ENCODE peak calls at places on chromosomes 16 and 17, in four cellular contexts. C, U, T and X are unnamed samples.

GRCh38 chr16:86868070-86868469 is 289.7 kb downstream of the FOXL1 start:
- DNase-seq in C (no peak), U (no peak), T (no peak), X (peak; percentile 17)

GRCh38 chr17:35743911-35744328 is 9.1 kb downstream of the GAS2L2 start:
- DNase-seq in C (no peak), U (no peak), T (no peak), X (peak; percentile 48)

GRCh38 chr17:15414502-15415348 is 52.7 kb downstream of the CDRT4 start:
- DNase-seq in C (no peak), U (no peak), T (no peak), X (no peak)

GRCh38 chr17:7897773-7898172 is 9.2 kb downstream of the CHD3 start:
- DNase-seq in C (peak; percentile 62), U (no peak), T (no peak), X (no peak)

GRCh38 chr16:24539850-24540484 is 601 bp downstream of the RBBP6 start:
- DNase-seq in C (no peak), U (no peak), T (no peak), X (no peak)

GRCh38 chr16:1749152-1750117 is 21.9 kb downstream of the NME3 start:
- DNase-seq in C (no peak), U (no peak), T (no peak), X (no peak)

GRCh38 chr16:67943256-67943618 is 683 bp downstream of the LCAT start:
- DNase-seq in C (peak; percentile 88), U (no peak), T (no peak), X (no peak)

GRCh38 chr17:51611585-51611984 is 351.2 kb downstream of the UTP18 start:
- DNase-seq in C (no peak), U (no peak), T (no peak), X (no peak)

GRCh38 chr17:53227101-53227500 is 595.6 kb upstream of the KIF2B start:
- DNase-seq in C (no peak), U (no peak), T (no peak), X (no peak)

GRCh38 chr16:11583889-11584565 is 2.7 kb downstream of the LITAF start:
- DNase-seq in C (peak; percentile 52), U (no peak), T (no peak), X (no peak)

GRCh38 chr16:75462804-75463203 is 1.7 kb downstream of the TMEM170A start:
- DNase-seq in C (no peak), U (no peak), T (no peak), X (no peak)

GRCh38 chr16:10992797-10993196 is 48.4 kb downstream of the CLEC16A start:
- DNase-seq in C (no peak), U (no peak), T (no peak), X (peak; percentile 84)

GRCh38 chr17:4066210-4066609 is 76.6 kb downstream of the ZZEF1 start:
- DNase-seq in C (no peak), U (no peak), T (no peak), X (no peak)

GRCh38 chr17:55037828-55038227 is 69.3 kb downstream of the STXBP4 start:
- DNase-seq in C (no peak), U (no peak), T (peak; percentile 32), X (no peak)

GRCh38 chr17:47615766-47616424 is 33.8 kb upstream of the KPNB1 start:
- DNase-seq in C (peak; percentile 52), U (no peak), T (peak; percentile 16), X (peak; percentile 30)

GRCh38 chr17:7440823-7441174 is 1.5 kb downstream of the FGF11 start:
- DNase-seq in C (no peak), U (no peak), T (no peak), X (peak; percentile 52)

GRCh38 chr16:71722801-71723536 is 1.5 kb downstream of the PHLPP2 start:
- DNase-seq in C (peak; percentile 68), U (peak; percentile 50), T (no peak), X (peak; percentile 70)

GRCh38 chr17:74855323-74855722 is 4.4 kb downstream of the GRIN2C start:
- DNase-seq in C (no peak), U (no peak), T (no peak), X (no peak)

GRCh38 chr16:58201163-58201562 is 3.3 kb upstream of the CSNK2A2 start:
- DNase-seq in C (no peak), U (no peak), T (no peak), X (no peak)

GRCh38 chr16:31427441-31428276 is 501 bp downstream of the COX6A2 start:
- DNase-seq in C (no peak), U (no peak), T (no peak), X (peak; percentile 89)

GRCh38 chr17:37494971-37495370 is 5.3 kb downstream of the DUSP14 start:
- DNase-seq in C (peak; percentile 10), U (no peak), T (no peak), X (no peak)

GRCh38 chr17:64778102-64778366 is 115.9 kb upstream of the SMURF2 start:
- DNase-seq in C (no peak), U (no peak), T (no peak), X (no peak)

GRCh38 chr17:71987634-71988033 is 133.2 kb upstream of the SOX9 start:
- DNase-seq in C (no peak), U (no peak), T (no peak), X (no peak)

GRCh38 chr16:1575578-1575977 is 36.3 kb downstream of the IFT140 start:
- DNase-seq in C (peak; percentile 9), U (no peak), T (no peak), X (no peak)

GRCh38 chr16:69566437-69567030 is 768 bp downstream of the NFAT5 start:
- DNase-seq in C (peak; percentile 40), U (no peak), T (no peak), X (peak; percentile 69)

GRCh38 chr17:64148017-64148631 is 18.2 kb upstream of the ERN1 start:
- DNase-seq in C (peak; percentile 36), U (no peak), T (no peak), X (no peak)

GRCh38 chr17:48592592-48592991 is 987 bp downstream of the HOXB5 start:
- DNase-seq in C (no peak), U (no peak), T (no peak), X (no peak)

GRCh38 chr16:56787185-56787584 is 57.3 kb downstream of the NUP93 start:
- DNase-seq in C (no peak), U (no peak), T (no peak), X (no peak)

GRCh38 chr17:42266918-42267766 is 9.0 kb downstream of the STAT5B start:
- DNase-seq in C (no peak), U (no peak), T (no peak), X (peak; percentile 41)

GRCh38 chr17:6914711-6915110 is 81.1 kb upstream of the ALOX12 start:
- DNase-seq in C (no peak), U (no peak), T (no peak), X (peak; percentile 44)

GRCh38 chr17:6823011-6823442 is 8.5 kb downstream of the TEKT1 start:
- DNase-seq in C (no peak), U (no peak), T (no peak), X (no peak)

GRCh38 chr16:74574146-74574545 is 32.8 kb downstream of the GLG1 start:
- DNase-seq in C (no peak), U (no peak), T (no peak), X (no peak)

GRCh38 chr16:81513204-81514040 is 68.8 kb downstream of the CMIP start:
- DNase-seq in C (peak; percentile 90), U (no peak), T (no peak), X (no peak)

GRCh38 chr17:77462101-77462500 is 321.3 kb downstream of the SEC14L1 start:
- DNase-seq in C (no peak), U (no peak), T (peak; percentile 84), X (no peak)
- TF ChIP-seq GABPA in C (no peak), U (no peak), T (no peak), X (no peak)

DNA sequence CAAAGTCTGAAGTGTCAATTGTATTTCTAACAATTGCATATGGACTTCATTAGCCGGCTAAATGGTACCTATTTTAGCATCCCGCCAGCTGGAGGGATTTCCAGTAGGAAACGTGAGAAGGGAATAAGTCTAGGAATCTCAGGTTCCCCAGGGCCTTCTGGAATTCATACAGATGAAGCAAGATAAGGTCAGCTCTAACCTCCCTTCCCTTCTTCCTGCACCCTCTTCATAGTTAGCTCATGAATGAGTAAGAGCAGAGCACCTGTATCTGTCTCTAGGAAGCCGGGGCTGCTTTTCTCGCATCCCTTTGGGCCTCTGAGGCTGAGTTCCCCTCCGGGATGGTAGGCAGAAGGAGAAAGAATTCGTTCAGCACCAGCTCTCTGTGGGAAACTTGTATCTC is 213.1 kb upstream of the ELAC2 start:
- DNase-seq in C (no peak), U (no peak), T (no peak), X (no peak)
- TF ChIP-seq SP1 in C (no peak), U (no peak), T (no peak), X (no peak)

DNA sequence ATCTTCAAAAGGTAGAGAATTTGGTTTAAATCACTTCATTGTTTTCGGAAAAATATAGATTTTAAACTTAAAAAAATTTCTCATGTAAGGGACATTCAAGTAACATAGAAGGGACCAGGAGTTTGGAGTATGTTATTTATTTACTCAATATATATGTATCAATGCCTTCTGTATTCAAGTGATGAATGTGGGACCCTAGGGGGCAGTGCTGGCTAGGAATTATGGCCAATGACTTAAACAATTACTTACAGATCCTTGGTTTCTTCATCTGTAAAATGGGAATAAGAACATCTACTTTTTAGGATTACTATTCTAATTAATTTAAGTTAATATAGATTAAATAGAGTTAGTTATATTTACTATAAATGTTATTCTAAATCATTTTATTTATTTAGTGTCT is 886.3 kb upstream of the RBFOX1 start:
- DNase-seq in C (no peak), U (peak; percentile 7), T (no peak), X (no peak)
- TF ChIP-seq GABPA in C (no peak), U (no peak), T (no peak), X (no peak)

DNA sequence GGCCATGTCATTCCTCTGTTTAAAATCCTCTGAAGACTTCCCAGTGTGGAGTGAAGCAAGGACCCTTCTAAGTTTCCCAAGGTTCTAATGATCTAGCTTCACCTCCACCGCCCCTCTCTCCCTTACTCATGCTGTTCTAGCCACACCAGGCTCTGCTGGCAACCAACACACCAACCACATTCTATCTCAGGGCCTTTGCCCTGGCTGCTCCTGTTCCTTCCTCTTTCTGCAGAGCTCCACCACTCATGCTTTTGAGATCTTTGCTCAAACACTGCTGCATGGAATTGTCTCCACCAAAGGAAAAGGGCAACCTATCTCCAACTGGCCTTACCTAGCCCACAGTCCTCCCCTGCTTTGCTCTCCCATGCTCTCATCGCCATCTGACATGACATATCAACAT is 128.7 kb downstream of the XYLT1 start:
- DNase-seq in C (no peak), U (no peak), T (no peak), X (no peak)
- TF ChIP-seq SP1 in C (no peak), U (no peak), T (no peak), X (no peak)

GRCh38 chr17:83057793-83058477 is 21.5 kb upstream of the METRNL start:
- DNase-seq in C (no peak), U (no peak), T (no peak), X (no peak)

GRCh38 chr17:83057397-83057761 is 22.0 kb upstream of the METRNL start:
- DNase-seq in C (no peak), U (no peak), T (no peak), X (no peak)

GRCh38 chr17:83056583-83057396 is 22.6 kb upstream of the METRNL start:
- DNase-seq in C (no peak), U (no peak), T (no peak), X (no peak)

GRCh38 chr17:83055911-83056582 is 23.4 kb upstream of the METRNL start:
- DNase-seq in C (peak; percentile 45), U (no peak), T (no peak), X (no peak)

GRCh38 chr17:83058478-83059167 is 20.8 kb upstream of the METRNL start:
- DNase-seq in C (no peak), U (no peak), T (no peak), X (no peak)
- TF ChIP-seq GABPA in C (no peak), U (no peak), T (no peak), X (no peak)